ENCODE peak calls at places on chromosomes 7 and 10, in eight cellular contexts. I is left lung; U is CD8-positive, alpha-beta T cell; X is fibroblast of mammary gland; N is GM12864; J is A549; D is OCI-LY7; A is uterus. R is an unnamed sample.

GRCh38 chr10:68269562-68269961 is 37.6 kb upstream of the ATOH7 start:
- DNase-seq in I (no peak), U (no peak), X (no peak), N (no peak), J (no peak), D (no peak), A (no peak), R (no peak)

GRCh38 chr10:20627918-20628499 is 269.1 kb downstream of the NEBL start:
- DNase-seq in I (no peak), U (no peak), X (no peak), N (no peak), J (no peak), D (no peak), A (no peak), R (no peak)

GRCh38 chr10:75165684-75166622 is 44.6 kb upstream of the VDAC2 start:
- DNase-seq in I (no peak), U (no peak), X (no peak), N (peak), J (no peak), D (peak), A (no peak), R (peak)

GRCh38 chr7:95246935-95247370 is 77.4 kb downstream of the PON1 start:
- DNase-seq in I (peak), U (no peak), X (peak), N (peak), J (peak), D (peak), A (peak), R (peak)

GRCh38 chr10:119505588-119506315 is 36.8 kb downstream of the RGS10 start:
- DNase-seq in I (no peak), U (no peak), X (no peak), N (no peak), J (no peak), D (no peak), A (no peak), R (no peak)

GRCh38 chr10:27446091-27446918 is 57.8 kb upstream of the RAB18 start:
- DNase-seq in I (no peak), U (no peak), X (peak), N (no peak), J (peak), D (peak), A (no peak), R (peak)

GRCh38 chr10:93680414-93681047 is 21.9 kb downstream of the FRA10AC1 start:
- DNase-seq in I (no peak), U (no peak), X (peak), N (no peak), J (peak), D (peak), A (no peak), R (peak)

GRCh38 chr10:124259139-124259825 is 159.4 kb downstream of the OAT start:
- DNase-seq in I (no peak), U (no peak), X (no peak), N (no peak), J (no peak), D (peak), A (no peak), R (peak)

GRCh38 chr7:105826143-105826542 is 50.3 kb downstream of the ATXN7L1 start:
- DNase-seq in I (no peak), U (no peak), X (peak), N (no peak), J (no peak), D (no peak), A (no peak), R (no peak)

GRCh38 chr7:81449105-81449504 is 320.7 kb downstream of the HGF start:
- DNase-seq in I (no peak), U (no peak), X (no peak), N (no peak), J (no peak), D (no peak), A (no peak), R (no peak)

GRCh38 chr7:42914009-42914725 is 2.3 kb upstream of the C7orf25 start:
- DNase-seq in I (no peak), U (no peak), X (peak), N (no peak), J (no peak), D (no peak), A (no peak), R (no peak)

GRCh38 chr10:125149278-125150047 is 10.9 kb downstream of the CTBP2 start:
- DNase-seq in I (peak), U (no peak), X (peak), N (no peak), J (peak), D (no peak), A (peak), R (no peak)

DNA sequence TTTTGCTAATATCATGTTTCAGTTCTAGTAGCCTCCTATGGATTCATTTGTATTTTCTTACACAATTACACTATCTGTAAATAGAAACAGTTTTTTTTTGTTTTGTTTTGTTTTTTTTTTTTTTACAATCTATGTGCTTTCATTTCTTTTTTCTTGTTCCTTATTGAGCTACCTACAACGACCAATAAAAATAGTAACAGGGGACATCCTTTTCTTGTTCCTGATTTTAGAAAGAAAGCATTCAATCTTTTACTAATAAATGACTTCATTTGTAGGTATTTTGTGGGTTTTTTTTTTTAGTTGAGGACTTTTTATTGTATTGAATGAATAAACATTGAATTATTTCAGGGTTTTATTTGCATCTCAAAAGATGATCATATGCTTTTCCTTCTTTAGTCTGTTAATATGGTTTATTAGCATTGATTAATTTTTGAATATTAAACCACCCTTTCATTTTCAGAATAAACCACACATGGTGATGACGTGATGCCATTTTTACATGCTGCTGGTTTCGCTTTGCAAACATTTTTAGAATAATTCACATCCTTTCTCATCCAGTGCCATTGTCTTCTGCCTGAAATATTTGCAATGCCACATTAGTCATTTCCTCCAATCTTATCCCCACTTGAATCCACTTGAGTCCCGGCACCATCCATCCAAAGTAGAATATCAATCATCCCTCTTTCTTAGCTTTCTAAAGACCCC is 18.1 kb upstream of the AKR1E2 start:
- DNase-seq in I (no peak), U (no peak), X (peak), N (peak), J (peak), D (no peak), A (no peak), R (peak)
- H3K4me3 ChIP-seq in I (no peak), U (no peak), X (no peak), N (no peak), J (no peak), D (no peak), A (no peak), R (no peak)

GRCh38 chr7:11830004-11830403 is 2.0 kb downstream of the THSD7A start:
- DNase-seq in I (no peak), U (no peak), X (no peak), N (no peak), J (no peak), D (no peak), A (no peak), R (no peak)
- TF ChIP-seq CTCF in I (no peak), U (no peak), X (no peak), N (no peak), J (no peak), D (no peak), A (no peak), R (no peak)

DNA sequence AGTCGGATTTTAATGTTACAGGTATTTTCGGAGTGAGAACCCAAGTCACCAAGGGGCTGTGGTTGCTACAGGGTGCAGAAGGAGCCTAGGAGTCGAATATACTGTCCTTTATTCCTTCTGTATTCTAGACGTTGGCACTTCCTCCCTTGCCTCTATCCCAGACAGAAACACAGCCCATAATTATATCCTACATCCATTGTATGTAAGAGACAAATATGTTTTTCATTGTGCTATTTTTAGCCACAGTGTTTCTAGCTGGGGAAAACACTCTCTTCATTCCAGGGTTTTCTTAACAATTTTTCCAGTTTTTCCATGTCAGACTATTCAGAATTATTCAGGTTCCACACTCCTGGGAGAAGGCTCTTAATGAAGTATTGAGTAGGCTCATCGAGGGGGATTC is 32.6 kb downstream of the KIAA1217 start:
- DNase-seq in I (no peak), U (no peak), X (no peak), N (no peak), J (no peak), D (no peak), A (no peak), R (no peak)
- H3K4me3 ChIP-seq in I (no peak), U (no peak), X (no peak), N (no peak), J (no peak), D (no peak), A (no peak), R (no peak)

DNA sequence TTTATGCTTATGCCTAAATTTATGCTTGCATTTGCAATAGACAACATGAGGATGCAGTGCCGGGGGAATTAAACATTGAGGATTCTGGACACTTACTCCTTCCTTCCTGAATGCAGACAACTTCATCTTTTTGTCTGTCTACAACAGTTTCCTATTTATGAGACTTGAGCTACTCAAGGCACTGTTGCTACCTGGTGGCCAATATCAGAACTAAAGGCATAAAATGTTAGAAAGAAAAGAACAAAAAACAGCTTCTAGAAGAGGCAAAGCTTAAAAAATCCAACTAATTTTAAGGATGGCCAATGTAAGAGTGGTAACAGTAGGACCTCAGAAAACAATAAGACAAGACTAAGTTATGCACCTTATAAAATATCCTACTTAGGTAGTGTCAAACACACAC is 144.5 kb upstream of the PTN start:
- DNase-seq in I (no peak), U (no peak), X (peak), N (no peak), J (no peak), D (no peak), A (no peak), R (no peak)
- TF ChIP-seq CTCF in I (no peak), U (no peak), X (peak), N (no peak), J (no peak), D (no peak), A (no peak), R (no peak)

DNA sequence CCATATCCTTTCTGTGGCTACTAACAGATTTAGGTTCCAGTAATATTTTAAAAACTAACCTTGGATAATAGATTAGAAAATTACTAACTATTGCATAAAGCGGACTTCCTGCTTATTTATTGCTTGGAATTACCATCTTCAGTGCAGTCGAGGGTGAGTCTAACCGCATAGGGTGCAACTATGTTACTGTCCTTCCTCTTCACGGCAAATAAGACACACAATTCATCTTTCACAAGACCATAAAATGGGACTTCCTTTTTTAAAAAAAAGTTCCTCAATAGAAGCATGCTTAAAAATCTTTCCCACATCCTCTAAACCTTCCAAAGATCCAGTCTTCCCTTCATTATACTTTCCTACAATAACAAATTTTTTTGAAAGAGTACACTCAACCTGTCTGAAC is 2.1 kb downstream of the SLC25A40 start:
- DNase-seq in I (no peak), U (no peak), X (no peak), N (no peak), J (no peak), D (peak), A (no peak), R (peak)
- H3K4me3 ChIP-seq in I (no peak), U (no peak), X (no peak), N (peak), J (no peak), D (peak), A (no peak), R (peak)

GRCh38 chr7:99386584-99387238 is 12.2 kb downstream of the ARPC1B start:
- DNase-seq in I (no peak), U (no peak), X (peak), N (no peak), J (no peak), D (peak), A (no peak), R (peak)
- TF ChIP-seq CTCF in I (no peak), U (peak), X (peak), N (peak), J (peak), D (peak), A (no peak), R (peak)

DNA sequence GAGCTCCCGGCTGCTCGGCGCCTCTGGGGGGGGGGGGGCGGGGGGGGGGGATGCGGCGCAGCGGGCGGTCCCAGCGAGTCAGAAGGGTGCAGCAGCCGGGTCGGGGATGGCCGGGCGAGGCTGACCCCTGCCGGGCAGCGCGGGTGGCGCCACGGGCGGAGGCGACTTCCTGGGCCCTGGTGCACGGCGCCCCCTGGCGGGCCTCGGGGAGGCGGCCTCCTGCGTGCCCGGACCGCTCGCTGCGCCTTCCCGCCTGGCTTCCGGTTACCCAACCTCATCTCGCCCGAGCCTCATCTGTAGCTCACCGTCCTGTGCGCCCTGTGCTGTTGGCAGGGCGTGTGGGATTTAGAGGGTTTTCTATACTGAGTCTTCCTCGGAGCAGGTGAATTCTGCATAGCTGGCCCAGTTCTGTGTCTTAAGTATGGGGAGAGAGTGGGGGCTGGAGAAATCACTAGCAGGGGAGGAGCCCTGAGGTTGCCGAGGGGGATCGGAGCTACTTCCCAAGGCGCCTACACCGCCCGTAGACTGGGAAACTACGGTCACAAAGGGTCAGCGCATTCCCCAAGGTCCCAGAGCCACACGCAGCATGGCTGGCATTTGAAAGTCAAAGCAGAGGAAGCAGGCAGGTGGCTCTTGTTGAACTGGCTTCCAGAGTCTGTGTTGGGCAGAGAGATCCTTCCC is 28.3 kb upstream of the WDFY4 start:
- DNase-seq in I (peak), U (peak), X (peak), N (peak), J (peak), D (peak), A (peak), R (peak)
- H3K4me3 ChIP-seq in I (peak), U (peak), X (peak), N (peak), J (peak), D (peak), A (peak), R (peak)

GRCh38 chr10:19488592-19489280 is 327.5 kb upstream of the PLXDC2 start:
- DNase-seq in I (peak), U (no peak), X (peak), N (no peak), J (no peak), D (no peak), A (peak), R (no peak)
- TF ChIP-seq CTCF in I (no peak), U (no peak), X (no peak), N (no peak), J (no peak), D (no peak), A (no peak), R (no peak)

R was measured in GM12865.